ENCODE peak calls at places on chromosomes 4 and X, in four cellular contexts. W is HL-60, R is breast epithelium, B is sigmoid colon. F is an unnamed sample.

GRCh38 chr4:145816091-145816490 is 122.5 kb downstream of the ZNF827 start:
- DNase-seq in R (no peak), B (no peak), W (no peak), F (no peak)

GRCh38 chr4:4704267-4704666 is 155.2 kb upstream of the MSX1 start:
- DNase-seq in R (no peak), B (no peak), W (peak), F (no peak)

GRCh38 chr4:145107126-145107525 is 9.0 kb downstream of the ABCE1 start:
- DNase-seq in W (no peak), R (no peak), B (no peak), F (no peak)

GRCh38 chr4:107719211-107719926 is 665 bp downstream of the PAPSS1 start:
- DNase-seq in R (peak), B (peak), W (no peak), F (no peak)

GRCh38 chr4:179817317-179817716 is 2375.1 kb upstream of the AGA start:
- DNase-seq in W (no peak), B (no peak), R (no peak), F (no peak)

GRCh38 chr4:19857405-19857804 is 394.3 kb upstream of the SLIT2 start:
- DNase-seq in R (no peak), B (no peak), W (no peak), F (no peak)

GRCh38 chrX:12814434-12814833 is 23.2 kb downstream of the PRPS2 start:
- DNase-seq in W (no peak), B (no peak), R (no peak), F (no peak)

GRCh38 chr4:72208421-72209075 is 176.7 kb downstream of the NPFFR2 start:
- DNase-seq in R (no peak), W (no peak), B (no peak), F (no peak)

GRCh38 chrX:102085706-102086105 is 39.8 kb upstream of the TCEAL2 start:
- DNase-seq in W (no peak), B (no peak), R (no peak), F (no peak)

GRCh38 chr4:101418055-101418454 is 70.7 kb upstream of the PPP3CA start:
- DNase-seq in R (no peak), W (no peak), B (no peak), F (no peak)

GRCh38 chrX:150767475-150768131 is 74.4 kb downstream of the MTMR1 start:
- DNase-seq in R (no peak), W (peak), B (no peak), F (no peak)
- TF ChIP-seq CTCF in R (no peak), W (no peak), B (no peak), F (no peak)

GRCh38 chr4:176150283-176150682 is 45.1 kb downstream of the SPATA4 start:
- DNase-seq in B (no peak), W (no peak), R (no peak), F (no peak)
- H3K4me3 ChIP-seq in B (no peak), W (no peak), R (no peak), F (no peak)

GRCh38 chr4:185211035-185211434 is 1.6 kb downstream of the SNX25 start:
- DNase-seq in R (no peak), B (no peak), W (no peak), F (no peak)

GRCh38 chr4:185209031-185209851 is at the start of gene SNX25:
- DNase-seq in W (no peak), R (peak), B (peak), F (peak)

GRCh38 chr4:185211641-185212040 is 2.2 kb downstream of the SNX25 start:
- DNase-seq in R (no peak), B (no peak), W (no peak), F (no peak)

GRCh38 chr4:185212566-185212965 is 3.2 kb downstream of the SNX25 start:
- DNase-seq in W (no peak), R (no peak), B (no peak), F (no peak)

GRCh38 chr4:185210102-185210981 is 944 bp downstream of the SNX25 start:
- DNase-seq in B (peak), R (no peak), W (no peak), F (peak)
- TF ChIP-seq POLR2AphosphoS5 in B (peak), R (no peak), W (no peak), F (no peak)

DNA sequence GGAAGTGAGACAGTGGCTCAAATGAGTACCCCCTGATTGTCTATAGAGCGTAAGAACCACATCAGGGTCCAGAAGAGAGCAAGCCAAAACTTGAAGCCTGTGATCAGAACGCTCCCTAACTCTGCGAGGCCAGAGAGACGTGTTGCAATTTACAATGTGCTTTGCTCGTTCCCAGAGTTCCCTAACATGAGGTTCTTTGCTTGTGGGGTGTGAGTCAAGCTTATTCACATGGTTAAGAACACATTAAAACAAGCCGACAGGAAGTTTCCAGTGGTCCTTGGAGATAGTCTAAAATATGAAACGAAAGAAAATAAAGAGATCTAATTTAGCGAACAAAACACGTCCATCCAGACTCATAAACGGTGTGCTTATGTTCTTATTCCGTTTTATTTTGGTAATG is 702.3 kb downstream of the TRIML1 start:
- DNase-seq in B (no peak), R (no peak), W (no peak), F (no peak)
- TF ChIP-seq CTCF in B (no peak), R (no peak), W (no peak), F (no peak)